ENCODE peak calls at places on chromosomes 13 and 19, in four cellular contexts. Q is A549, O is GM12892, F is tibial nerve. L is an unnamed sample.

GRCh38 chr19:4456843-4457653 is 546 bp downstream of the UBXN6 start:
- DNase-seq in F (peak), O (peak), Q (peak), L (no peak)

GRCh38 chr19:28864577-28865042 is 348.3 kb downstream of the UQCRFS1 start:
- DNase-seq in Q (no peak), F (no peak), O (no peak), L (peak)

GRCh38 chr13:99289674-99290337 is 17.4 kb downstream of the GPR183 start:
- DNase-seq in F (no peak), O (no peak), Q (no peak), L (no peak)

GRCh38 chr13:46386996-46387851 is at the start of gene RUBCNL:
- DNase-seq in O (peak), F (no peak), Q (no peak), L (no peak)

GRCh38 chr13:79108914-79109643 is 297.0 kb downstream of the RBM26 start:
- DNase-seq in Q (no peak), F (no peak), O (no peak), L (no peak)

GRCh38 chr13:113654591-113655357 is 3.2 kb downstream of the ATP4B start:
- DNase-seq in Q (no peak), O (no peak), F (no peak), L (no peak)

GRCh38 chr13:39370554-39370953 is 232.4 kb downstream of the LHFPL6 start:
- DNase-seq in Q (no peak), O (no peak), F (no peak), L (no peak)

GRCh38 chr13:87792878-87793277 is 121.7 kb downstream of the SLITRK5 start:
- DNase-seq in F (no peak), Q (no peak), O (no peak), L (no peak)

GRCh38 chr19:1080360-1081161 is 13.6 kb downstream of the ARHGAP45 start:
- DNase-seq in F (no peak), O (no peak), Q (no peak), L (no peak)

GRCh38 chr19:49870309-49870901 is 3.0 kb upstream of the PNKP start:
- DNase-seq in O (no peak), Q (no peak), F (no peak), L (no peak)

GRCh38 chr13:59914556-59914955 is 249.2 kb downstream of the DIAPH3 start:
- DNase-seq in F (no peak), O (no peak), Q (no peak), L (no peak)

GRCh38 chr19:4970558-4971423 is 1.9 kb downstream of the KDM4B start:
- DNase-seq in O (no peak), F (no peak), Q (no peak), L (no peak)

GRCh38 chr13:77351326-77351725 is 24.4 kb upstream of the MYCBP2 start:
- DNase-seq in O (no peak), F (no peak), Q (no peak), L (no peak)

GRCh38 chr13:80904386-80904785 is 563.5 kb upstream of the SPRY2 start:
- DNase-seq in O (no peak), F (no peak), Q (no peak), L (no peak)

GRCh38 chr13:30002577-30002976 is 152.2 kb upstream of the UBL3 start:
- DNase-seq in O (no peak), F (no peak), Q (no peak), L (peak)

GRCh38 chr19:11982526-11982925 is 17.7 kb downstream of the ZNF763 start:
- DNase-seq in O (no peak), F (no peak), Q (no peak), L (no peak)

GRCh38 chr13:73268306-73268705 is 209.5 kb downstream of the KLF5 start:
- DNase-seq in O (no peak), Q (no peak), F (no peak), L (peak)

GRCh38 chr19:6453951-6454565 is 5.5 kb downstream of the SLC25A23 start:
- DNase-seq in Q (no peak), F (no peak), O (no peak), L (no peak)

GRCh38 chr13:54486421-54487166 is 1458.0 kb downstream of the OLFM4 start:
- DNase-seq in O (no peak), Q (no peak), F (no peak), L (no peak)

GRCh38 chr19:10961073-10961762 is 388 bp downstream of the SMARCA4 start:
- DNase-seq in Q (no peak), O (no peak), F (peak), L (no peak)

GRCh38 chr13:72293206-72293605 is 426.2 kb upstream of the DACH1 start:
- DNase-seq in Q (no peak), O (no peak), F (no peak), L (no peak)

GRCh38 chr19:40862785-40863184 is 12.5 kb upstream of the CYP2A6 start:
- DNase-seq in F (no peak), Q (no peak), O (no peak), L (no peak)

GRCh38 chr19:4709440-4710280 is 14.0 kb downstream of the DPP9 start:
- DNase-seq in O (no peak), Q (no peak), F (no peak), L (no peak)

GRCh38 chr13:112346173-112346898 is 29.8 kb upstream of the SPACA7 start:
- DNase-seq in F (no peak), Q (no peak), O (no peak), L (no peak)

GRCh38 chr19:30602661-30603322 is 230.6 kb downstream of the ZNF536 start:
- DNase-seq in O (no peak), Q (no peak), F (no peak), L (no peak)

GRCh38 chr19:30608471-30608870 is 236.3 kb downstream of the ZNF536 start:
- DNase-seq in F (no peak), Q (no peak), O (no peak), L (no peak)

GRCh38 chr19:30606114-30607050 is 234.2 kb downstream of the ZNF536 start:
- DNase-seq in F (no peak), O (no peak), Q (no peak), L (no peak)

GRCh38 chr19:30605333-30605732 is 233.1 kb downstream of the ZNF536 start:
- DNase-seq in Q (no peak), F (no peak), O (no peak), L (no peak)

GRCh38 chr19:30604657-30605056 is 232.5 kb downstream of the ZNF536 start:
- DNase-seq in O (no peak), F (no peak), Q (no peak), L (no peak)
- TF ChIP-seq POLR2A in O (no peak), F (no peak), Q (no peak), L (no peak)

DNA sequence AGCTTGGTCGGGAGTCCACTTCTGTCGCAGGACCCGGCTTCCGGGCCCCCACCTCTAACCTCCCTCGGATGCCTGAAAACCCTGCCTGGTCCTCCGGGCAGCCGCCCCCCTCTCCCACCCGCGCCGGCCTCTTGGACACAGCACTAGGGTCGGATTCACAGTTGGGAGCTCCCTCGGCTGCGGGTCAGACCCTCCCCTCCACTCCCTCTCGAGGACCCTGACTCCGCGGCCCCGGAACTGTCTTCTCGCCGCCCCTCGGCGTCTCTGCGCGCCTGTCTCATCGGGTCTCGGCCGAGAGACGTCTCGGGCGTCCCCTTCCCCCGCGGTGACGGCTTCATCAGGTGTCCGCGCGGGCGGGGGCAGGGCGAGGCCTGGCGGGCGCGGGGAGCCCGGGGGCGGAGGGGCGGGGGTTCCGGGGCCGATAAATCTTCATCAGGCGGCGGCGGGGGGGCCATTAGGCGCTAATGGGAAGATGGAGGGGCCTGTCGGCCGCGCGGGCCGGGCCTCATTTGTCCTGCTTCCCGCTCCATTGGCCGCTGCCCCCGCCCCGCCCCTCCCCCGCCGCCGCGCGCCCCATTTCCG is 11.7 kb upstream of the ERFL start:
- DNase-seq in F (no peak), O (peak), Q (peak), L (no peak)
- TF ChIP-seq POLR2A in F (no peak), O (peak), Q (no peak), L (no peak)

GRCh38 chr19:45517641-45518468 is 10.6 kb downstream of the VASP start:
- DNase-seq in Q (no peak), O (no peak), F (no peak), L (no peak)

GRCh38 chr19:45515807-45516401 is 8.6 kb downstream of the VASP start:
- DNase-seq in Q (no peak), O (no peak), F (no peak), L (no peak)

GRCh38 chr19:45517238-45517637 is 10.0 kb downstream of the VASP start:
- DNase-seq in O (no peak), F (no peak), Q (no peak), L (no peak)

GRCh38 chr19:45515081-45515624 is 7.9 kb downstream of the VASP start:
- DNase-seq in F (peak), O (no peak), Q (no peak), L (no peak)

GRCh38 chr19:45518469-45518826 is 11.2 kb downstream of the VASP start:
- DNase-seq in F (no peak), O (no peak), Q (no peak), L (no peak)
- TF ChIP-seq POLR2A in F (no peak), O (no peak), Q (no peak), L (no peak)

GRCh38 chr19:7522923-7523667 is 671 bp downstream of the MCOLN1 start:
- DNase-seq in F (no peak), Q (no peak), O (no peak), L (peak)
- TF ChIP-seq POLR2A in F (no peak), Q (no peak), O (no peak), L (no peak)

GRCh38 chr19:15109768-15110417 is 2.7 kb downstream of the SYDE1 start:
- DNase-seq in O (no peak), F (no peak), Q (no peak), L (no peak)

GRCh38 chr19:15105044-15105443 is 2.2 kb upstream of the SYDE1 start:
- DNase-seq in O (no peak), F (no peak), Q (no peak), L (no peak)

GRCh38 chr19:15108145-15108844 is 1.1 kb downstream of the SYDE1 start:
- DNase-seq in Q (no peak), O (peak), F (no peak), L (no peak)

GRCh38 chr19:15108845-15109767 is 1.9 kb downstream of the SYDE1 start:
- DNase-seq in O (no peak), F (no peak), Q (no peak), L (no peak)

DNA sequence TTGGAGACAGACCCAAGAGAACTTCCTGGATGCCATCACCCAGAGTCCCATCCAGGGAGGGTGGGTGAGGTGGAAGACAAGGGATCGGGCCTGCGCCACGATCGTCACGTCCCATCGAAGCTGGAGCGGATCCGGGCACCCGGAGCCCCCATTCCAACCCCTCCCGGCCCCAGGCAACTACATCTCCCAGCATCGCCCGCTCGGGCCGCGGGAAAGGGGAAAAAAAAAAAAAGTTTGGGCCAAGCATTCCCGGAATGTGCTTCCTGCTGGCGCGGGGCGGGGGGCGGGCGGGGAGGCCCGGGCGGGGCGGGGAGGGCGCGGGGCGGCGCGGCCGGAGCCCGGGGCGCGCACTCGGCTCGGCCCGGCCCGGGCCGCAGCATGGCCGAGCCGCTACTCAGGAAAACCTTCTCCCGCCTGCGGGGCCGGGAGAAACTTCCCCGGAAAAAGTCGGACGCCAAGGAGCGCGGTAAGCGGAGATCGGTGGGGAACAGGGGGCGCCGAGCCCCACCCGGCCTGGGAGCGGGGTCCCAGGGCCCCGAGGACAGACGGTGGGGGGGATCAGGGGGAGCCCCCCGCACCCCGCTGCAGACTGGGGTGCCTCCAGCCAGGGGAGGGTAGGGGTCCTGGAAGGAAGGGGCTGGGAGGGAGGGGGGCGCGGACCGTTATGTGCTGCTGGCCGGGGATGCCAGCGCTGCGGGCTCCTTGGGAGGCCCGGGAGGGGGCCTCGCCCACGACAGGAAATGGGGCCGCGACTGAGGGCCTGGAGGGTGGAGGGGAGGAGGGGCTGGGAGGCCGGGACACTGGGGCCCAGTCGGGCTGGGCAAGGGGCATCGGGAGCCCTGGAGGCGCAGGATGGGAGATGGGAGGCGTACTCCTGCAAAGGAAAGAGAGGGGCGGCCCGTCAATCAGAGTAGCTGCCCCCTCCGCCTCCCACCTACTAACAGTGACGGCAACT is at the start of gene SYDE1:
- DNase-seq in F (no peak), O (no peak), Q (no peak), L (peak)
- TF ChIP-seq POLR2A in F (peak), O (no peak), Q (peak), L (peak)

DNA sequence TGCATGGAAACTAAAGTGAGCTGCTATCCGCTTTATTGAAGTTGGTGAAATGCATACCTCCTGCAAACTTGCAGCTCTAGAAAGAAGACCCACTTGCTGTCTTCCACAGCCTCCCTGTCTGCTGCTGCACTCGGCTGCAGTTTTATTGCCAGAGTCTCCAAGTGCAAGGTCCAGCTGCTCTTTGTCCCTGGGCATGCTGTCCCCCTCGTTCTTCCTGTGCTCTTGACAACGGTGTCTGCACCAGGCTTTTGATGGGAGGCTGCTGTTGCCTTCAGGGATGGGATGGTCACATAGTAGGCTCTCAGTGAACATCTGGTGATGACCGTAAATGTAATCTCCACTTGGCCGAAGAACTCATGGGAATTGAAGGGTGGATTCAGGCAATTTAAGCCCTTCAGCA is 31.4 kb downstream of the ZNF536 start:
- DNase-seq in F (no peak), O (no peak), Q (no peak), L (no peak)
- TF ChIP-seq POLR2A in F (no peak), O (no peak), Q (no peak), L (no peak)

L was measured in H54.